ENCODE peak calls at places on chromosomes 1 and 21, in four cellular contexts. One of them, this sample, is unnamed.

GRCh38 chr1:87523466-87523865 is 194.8 kb downstream of the LMO4 start:
- DNase-seq in A549: no peak
- DNase-seq in GM12878: no peak
- DNase-seq in SK-N-SH: no peak
- DNase-seq in this sample: no peak

GRCh38 chr21:43866233-43866632 is 1.2 kb downstream of the AGPAT3 start:
- DNase-seq in SK-N-SH: peak
- DNase-seq in A549: no peak
- DNase-seq in GM12878: no peak
- DNase-seq in this sample: no peak

GRCh38 chr1:210726621-210727020 is 397.9 kb downstream of the HHAT start:
- DNase-seq in A549: no peak
- DNase-seq in SK-N-SH: no peak
- DNase-seq in GM12878: no peak
- DNase-seq in this sample: no peak

GRCh38 chr1:77283701-77284425 is 2.0 kb downstream of the AK5 start:
- DNase-seq in A549: no peak
- DNase-seq in SK-N-SH: no peak
- DNase-seq in GM12878: no peak
- DNase-seq in this sample: no peak

GRCh38 chr21:14766241-14766640 is 220.1 kb upstream of the SAMSN1 start:
- DNase-seq in A549: peak
- DNase-seq in SK-N-SH: peak
- DNase-seq in GM12878: no peak
- DNase-seq in this sample: peak

GRCh38 chr1:3598051-3598471 is 13.2 kb downstream of the MEGF6 start:
- DNase-seq in GM12878: no peak
- DNase-seq in SK-N-SH: no peak
- DNase-seq in A549: no peak
- DNase-seq in this sample: no peak

GRCh38 chr1:7393141-7393540 is 378.0 kb upstream of the VAMP3 start:
- DNase-seq in SK-N-SH: no peak
- DNase-seq in A549: no peak
- DNase-seq in GM12878: no peak
- DNase-seq in this sample: no peak

GRCh38 chr1:94298861-94299260 is 61.5 kb upstream of the ARHGAP29 start:
- DNase-seq in A549: no peak
- DNase-seq in GM12878: no peak
- DNase-seq in SK-N-SH: no peak
- DNase-seq in this sample: peak

GRCh38 chr1:18907914-18908845 is 5.8 kb upstream of the ALDH4A1 start:
- DNase-seq in GM12878: no peak
- DNase-seq in A549: no peak
- DNase-seq in SK-N-SH: no peak
- DNase-seq in this sample: no peak

GRCh38 chr21:31750843-31751242 is 18.9 kb upstream of the SCAF4 start:
- DNase-seq in GM12878: no peak
- DNase-seq in A549: peak
- DNase-seq in SK-N-SH: no peak
- DNase-seq in this sample: no peak

GRCh38 chr1:109295712-109296415 is 10.9 kb downstream of the MYBPHL start:
- DNase-seq in SK-N-SH: no peak
- DNase-seq in A549: no peak
- DNase-seq in GM12878: no peak
- DNase-seq in this sample: no peak

GRCh38 chr1:17671314-17671705 is 83.8 kb upstream of the ACTL8 start:
- DNase-seq in A549: no peak
- DNase-seq in SK-N-SH: peak
- DNase-seq in GM12878: no peak
- DNase-seq in this sample: no peak

GRCh38 chr1:104488296-104489015 is 738.8 kb downstream of the AMY1C start:
- DNase-seq in SK-N-SH: no peak
- DNase-seq in A549: no peak
- DNase-seq in GM12878: no peak
- DNase-seq in this sample: no peak

GRCh38 chr1:113898243-113898814 is 6.3 kb downstream of the AP4B1 start:
- DNase-seq in A549: no peak
- DNase-seq in GM12878: no peak
- DNase-seq in SK-N-SH: no peak
- DNase-seq in this sample: no peak

GRCh38 chr1:159509440-159510222 is 26.2 kb downstream of the OR10J5 start:
- DNase-seq in A549: no peak
- DNase-seq in SK-N-SH: no peak
- DNase-seq in GM12878: no peak
- DNase-seq in this sample: no peak

GRCh38 chr1:209769171-209769904 is 13.5 kb downstream of the TRAF3IP3 start:
- DNase-seq in GM12878: peak
- DNase-seq in SK-N-SH: peak
- DNase-seq in A549: no peak
- DNase-seq in this sample: no peak

GRCh38 chr21:20998456-20998789 is 214 bp downstream of the NCAM2 start:
- DNase-seq in GM12878: no peak
- DNase-seq in A549: no peak
- DNase-seq in SK-N-SH: no peak
- DNase-seq in this sample: no peak

GRCh38 chr1:231778009-231778719 is 151.6 kb downstream of the DISC1 start:
- DNase-seq in A549: peak
- DNase-seq in GM12878: no peak
- DNase-seq in SK-N-SH: no peak
- DNase-seq in this sample: no peak

GRCh38 chr21:21034046-21034445 is 35.8 kb downstream of the NCAM2 start:
- DNase-seq in GM12878: no peak
- DNase-seq in SK-N-SH: no peak
- DNase-seq in A549: no peak
- DNase-seq in this sample: no peak

GRCh38 chr1:145425436-145426029 is at the start of gene NBPF20:
- DNase-seq in A549: peak
- DNase-seq in GM12878: peak
- DNase-seq in SK-N-SH: peak
- DNase-seq in this sample: peak

GRCh38 chr1:157195521-157196244 is 57.5 kb upstream of the ETV3 start:
- DNase-seq in SK-N-SH: no peak
- DNase-seq in GM12878: no peak
- DNase-seq in A549: no peak
- DNase-seq in this sample: no peak

GRCh38 chr1:65260851-65261473 is 48.4 kb upstream of the DNAJC6 start:
- DNase-seq in GM12878: no peak
- DNase-seq in SK-N-SH: no peak
- DNase-seq in A549: peak
- DNase-seq in this sample: no peak

GRCh38 chr1:112445591-112445990 is 49.6 kb downstream of the CTTNBP2NL start:
- DNase-seq in SK-N-SH: no peak
- DNase-seq in A549: no peak
- DNase-seq in GM12878: no peak
- DNase-seq in this sample: no peak

GRCh38 chr1:160342520-160342919 is 530 bp downstream of the COPA start:
- DNase-seq in SK-N-SH: no peak
- DNase-seq in GM12878: no peak
- DNase-seq in A549: peak
- DNase-seq in this sample: no peak

GRCh38 chr1:206050655-206051235 is 2.2 kb upstream of the RHEX start:
- DNase-seq in GM12878: peak
- DNase-seq in A549: no peak
- DNase-seq in SK-N-SH: no peak
- DNase-seq in this sample: no peak

GRCh38 chr1:89277725-89278124 is 5.1 kb upstream of the GBP5 start:
- DNase-seq in GM12878: no peak
- DNase-seq in A549: no peak
- DNase-seq in SK-N-SH: no peak
- DNase-seq in this sample: no peak

GRCh38 chr1:54627181-54627580 is 3.9 kb upstream of the FAM151A start:
- DNase-seq in A549: no peak
- DNase-seq in SK-N-SH: no peak
- DNase-seq in GM12878: no peak
- DNase-seq in this sample: no peak

GRCh38 chr1:54623216-54624007 is at the start of gene FAM151A:
- DNase-seq in SK-N-SH: no peak
- DNase-seq in A549: no peak
- DNase-seq in GM12878: no peak
- DNase-seq in this sample: peak

GRCh38 chr1:54619749-54620148 is 3.6 kb downstream of the FAM151A start:
- DNase-seq in A549: no peak
- DNase-seq in GM12878: no peak
- DNase-seq in SK-N-SH: no peak
- DNase-seq in this sample: no peak

GRCh38 chr1:54624466-54625464 is 1.4 kb upstream of the FAM151A start:
- DNase-seq in A549: no peak
- DNase-seq in SK-N-SH: no peak
- DNase-seq in GM12878: no peak
- DNase-seq in this sample: no peak
- TF ChIP-seq PBX3 in A549: no peak
- TF ChIP-seq PBX3 in SK-N-SH: no peak
- TF ChIP-seq PBX3 in GM12878: no peak
- TF ChIP-seq PBX3 in this sample: no peak

DNA sequence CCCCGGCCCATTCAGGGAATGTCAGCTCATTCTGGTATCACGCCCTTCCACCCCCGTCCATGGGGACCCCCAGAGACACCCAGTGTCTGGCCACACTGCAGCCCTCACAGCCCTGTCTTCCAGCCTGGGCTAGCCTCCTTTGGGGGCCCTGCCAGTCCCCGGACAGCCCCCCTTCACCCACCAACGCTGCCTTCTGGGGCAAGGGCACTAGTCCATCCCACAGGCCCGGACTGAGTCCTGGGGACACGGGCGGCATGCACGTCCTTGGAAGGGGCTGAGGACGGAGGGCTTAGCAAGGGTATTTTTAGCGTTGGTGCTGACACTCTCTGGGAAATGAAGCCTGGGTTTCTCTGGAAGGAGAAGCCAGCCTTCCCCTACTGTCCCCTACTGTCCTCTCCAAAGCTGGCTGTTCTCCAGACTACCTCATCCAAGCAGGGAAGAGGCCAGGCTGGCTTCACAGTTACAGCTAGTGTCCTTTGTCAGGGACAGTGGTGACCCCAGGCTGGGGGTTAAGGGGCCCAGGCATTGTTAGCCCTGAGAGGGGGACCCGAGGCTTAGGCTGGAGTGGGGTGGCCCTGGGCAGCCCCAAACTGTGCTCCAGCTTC is 39.5 kb downstream of the COQ8A start:
- DNase-seq in GM12878: no peak
- DNase-seq in A549: no peak
- DNase-seq in SK-N-SH: no peak
- DNase-seq in this sample: no peak
- TF ChIP-seq PBX3 in GM12878: no peak
- TF ChIP-seq PBX3 in A549: no peak
- TF ChIP-seq PBX3 in SK-N-SH: no peak
- TF ChIP-seq PBX3 in this sample: no peak

DNA sequence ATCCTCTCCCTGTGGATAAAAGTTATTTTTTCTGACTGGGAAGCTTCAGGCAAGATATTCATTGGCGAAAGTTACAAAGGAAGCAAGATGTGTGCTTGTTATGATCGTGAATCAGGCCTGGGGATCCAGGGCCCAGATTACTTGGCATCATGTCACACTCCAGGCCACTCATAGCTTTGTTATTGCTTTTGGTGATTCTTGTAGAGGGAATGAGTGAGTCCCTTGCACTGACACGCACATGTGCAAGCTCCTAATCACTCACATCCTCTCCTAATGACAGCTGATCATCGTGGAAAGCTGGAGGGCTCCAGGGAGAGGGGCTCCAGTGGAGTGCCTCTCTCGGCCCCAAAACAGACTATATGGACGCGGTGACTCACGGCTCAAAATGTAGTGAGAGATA is 481.0 kb upstream of the USP24 start:
- DNase-seq in GM12878: no peak
- DNase-seq in SK-N-SH: no peak
- DNase-seq in A549: no peak
- DNase-seq in this sample: no peak
- TF ChIP-seq PBX3 in GM12878: no peak
- TF ChIP-seq PBX3 in SK-N-SH: peak
- TF ChIP-seq PBX3 in A549: no peak
- TF ChIP-seq PBX3 in this sample: no peak

DNA sequence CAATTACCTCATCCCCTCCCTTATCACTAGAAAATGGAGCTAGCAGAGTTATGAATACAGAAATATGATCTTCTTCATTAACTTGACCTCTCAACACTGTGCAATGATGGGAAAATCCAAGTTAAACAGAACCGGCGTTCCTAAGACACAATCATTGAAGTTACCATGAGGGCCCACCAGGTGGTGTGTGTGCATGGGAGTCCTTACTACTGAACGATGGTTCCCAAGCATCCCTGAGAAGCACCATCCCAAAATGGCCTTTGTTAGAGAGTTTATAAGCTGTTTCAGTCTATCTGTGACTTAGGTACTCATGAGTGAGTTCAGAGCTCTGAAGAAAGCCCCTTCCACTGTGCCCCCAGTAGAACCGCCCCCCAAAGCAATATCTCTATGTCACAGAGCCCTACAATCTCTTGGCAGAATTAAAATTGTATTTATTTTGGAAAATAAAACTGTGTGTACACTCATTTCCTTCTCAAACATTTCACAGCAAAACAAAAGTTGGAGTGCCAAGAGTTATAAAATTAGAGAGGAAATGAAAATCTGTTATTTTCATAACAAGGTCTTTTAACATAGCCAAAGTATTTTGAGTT is 56.8 kb downstream of the PLD5 start:
- DNase-seq in SK-N-SH: peak
- DNase-seq in A549: peak
- DNase-seq in GM12878: no peak
- DNase-seq in this sample: peak
- TF ChIP-seq PBX3 in SK-N-SH: no peak
- TF ChIP-seq PBX3 in A549: no peak
- TF ChIP-seq PBX3 in GM12878: no peak
- TF ChIP-seq PBX3 in this sample: no peak

GRCh38 chr1:170931650-170932049 is 3.7 kb upstream of the MROH9 start:
- DNase-seq in GM12878: no peak
- DNase-seq in SK-N-SH: no peak
- DNase-seq in A549: no peak
- DNase-seq in this sample: no peak

GRCh38 chr1:170932236-170932635 is 3.1 kb upstream of the MROH9 start:
- DNase-seq in SK-N-SH: no peak
- DNase-seq in GM12878: peak
- DNase-seq in A549: no peak
- DNase-seq in this sample: no peak

GRCh38 chr1:170929835-170930554 is 5.3 kb upstream of the MROH9 start:
- DNase-seq in A549: peak
- DNase-seq in SK-N-SH: peak
- DNase-seq in GM12878: peak
- DNase-seq in this sample: peak

GRCh38 chr1:170927955-170928850 is 7.1 kb upstream of the MROH9 start:
- DNase-seq in GM12878: no peak
- DNase-seq in A549: peak
- DNase-seq in SK-N-SH: no peak
- DNase-seq in this sample: no peak

GRCh38 chr1:170929412-170929834 is 5.9 kb upstream of the MROH9 start:
- DNase-seq in SK-N-SH: no peak
- DNase-seq in GM12878: no peak
- DNase-seq in A549: no peak
- DNase-seq in this sample: no peak
- TF ChIP-seq PBX3 in SK-N-SH: no peak
- TF ChIP-seq PBX3 in GM12878: no peak
- TF ChIP-seq PBX3 in A549: no peak
- TF ChIP-seq PBX3 in this sample: no peak

This sample was measured in HepG2.